ENCODE peak calls at places on chromosomes 13 and 19, in ten cellular contexts. One of them, this sample, is unnamed.
A peak's percentile ranks its signal among the peaks of the same experiment; 100 is the strongest.

GRCh38 chr19:56132316-56132822 is 8.7 kb upstream of the ZNF444 start:
- DNase-seq in MM.1S: no peak
- DNase-seq in AG09319: peak; percentile 36
- DNase-seq in PC-3: no peak
- DNase-seq in fibroblast of pulmonary artery: peak; percentile 56
- DNase-seq in NB4: no peak
- DNase-seq in nephron progenitor cell: no peak
- DNase-seq in tibial nerve: no peak
- DNase-seq in mammary epithelial cell: no peak
- DNase-seq in bronchial epithelial cell: no peak
- DNase-seq in this sample: no peak

GRCh38 chr13:34249546-34249945 is 431.6 kb downstream of the RFC3 start:
- DNase-seq in MM.1S: no peak
- DNase-seq in AG09319: no peak
- DNase-seq in PC-3: no peak
- DNase-seq in fibroblast of pulmonary artery: no peak
- DNase-seq in NB4: no peak
- DNase-seq in nephron progenitor cell: no peak
- DNase-seq in tibial nerve: no peak
- DNase-seq in mammary epithelial cell: no peak
- DNase-seq in bronchial epithelial cell: no peak
- DNase-seq in this sample: no peak

GRCh38 chr19:7554990-7555864 is 19.7 kb downstream of the PNPLA6 start:
- DNase-seq in MM.1S: no peak
- DNase-seq in AG09319: no peak
- DNase-seq in PC-3: no peak
- DNase-seq in fibroblast of pulmonary artery: no peak
- DNase-seq in NB4: no peak
- DNase-seq in nephron progenitor cell: peak; percentile 56
- DNase-seq in tibial nerve: no peak
- DNase-seq in mammary epithelial cell: no peak
- DNase-seq in bronchial epithelial cell: no peak
- DNase-seq in this sample: no peak

GRCh38 chr19:2095338-2095938 is 688 bp downstream of the MOB3A start:
- DNase-seq in MM.1S: peak; percentile 33
- DNase-seq in AG09319: no peak
- DNase-seq in PC-3: no peak
- DNase-seq in fibroblast of pulmonary artery: no peak
- DNase-seq in NB4: no peak
- DNase-seq in nephron progenitor cell: no peak
- DNase-seq in tibial nerve: no peak
- DNase-seq in mammary epithelial cell: no peak
- DNase-seq in bronchial epithelial cell: no peak
- DNase-seq in this sample: no peak

GRCh38 chr13:29483211-29483610 is 112.3 kb downstream of the SLC7A1 start:
- DNase-seq in MM.1S: no peak
- DNase-seq in AG09319: no peak
- DNase-seq in PC-3: no peak
- DNase-seq in fibroblast of pulmonary artery: no peak
- DNase-seq in NB4: no peak
- DNase-seq in nephron progenitor cell: no peak
- DNase-seq in tibial nerve: no peak
- DNase-seq in mammary epithelial cell: no peak
- DNase-seq in bronchial epithelial cell: no peak
- DNase-seq in this sample: no peak

GRCh38 chr13:27183561-27184147 is 12.0 kb upstream of the USP12 start:
- DNase-seq in MM.1S: no peak
- DNase-seq in AG09319: no peak
- DNase-seq in PC-3: peak; percentile 49
- DNase-seq in fibroblast of pulmonary artery: peak; percentile 65
- DNase-seq in NB4: no peak
- DNase-seq in nephron progenitor cell: no peak
- DNase-seq in tibial nerve: no peak
- DNase-seq in mammary epithelial cell: no peak
- DNase-seq in bronchial epithelial cell: peak; percentile 77
- DNase-seq in this sample: no peak

GRCh38 chr13:106536244-106537034 is 977 bp upstream of the EFNB2 start:
- DNase-seq in MM.1S: peak; percentile 88
- DNase-seq in AG09319: peak; percentile 35
- DNase-seq in PC-3: peak; percentile 85
- DNase-seq in fibroblast of pulmonary artery: peak; percentile 91
- DNase-seq in NB4: peak; percentile 87
- DNase-seq in nephron progenitor cell: peak; percentile 99
- DNase-seq in tibial nerve: peak; percentile 89
- DNase-seq in mammary epithelial cell: peak; percentile 73
- DNase-seq in bronchial epithelial cell: peak; percentile 67
- DNase-seq in this sample: peak; percentile 97

GRCh38 chr13:27354379-27354778 is 70.0 kb upstream of the GTF3A start:
- DNase-seq in MM.1S: no peak
- DNase-seq in AG09319: peak; percentile 44
- DNase-seq in PC-3: no peak
- DNase-seq in fibroblast of pulmonary artery: peak; percentile 51
- DNase-seq in NB4: no peak
- DNase-seq in nephron progenitor cell: no peak
- DNase-seq in tibial nerve: no peak
- DNase-seq in mammary epithelial cell: no peak
- DNase-seq in bronchial epithelial cell: no peak
- DNase-seq in this sample: no peak

GRCh38 chr13:35474551-35474950 is 1.9 kb downstream of the MAB21L1 start:
- DNase-seq in MM.1S: no peak
- DNase-seq in AG09319: no peak
- DNase-seq in PC-3: no peak
- DNase-seq in fibroblast of pulmonary artery: no peak
- DNase-seq in NB4: no peak
- DNase-seq in nephron progenitor cell: peak; percentile 2
- DNase-seq in tibial nerve: peak; percentile 16
- DNase-seq in mammary epithelial cell: no peak
- DNase-seq in bronchial epithelial cell: no peak
- DNase-seq in this sample: no peak

GRCh38 chr13:23330356-23330755 is 103.1 kb downstream of the SACS start:
- DNase-seq in MM.1S: no peak
- DNase-seq in AG09319: no peak
- DNase-seq in PC-3: no peak
- DNase-seq in fibroblast of pulmonary artery: no peak
- DNase-seq in NB4: no peak
- DNase-seq in nephron progenitor cell: no peak
- DNase-seq in tibial nerve: no peak
- DNase-seq in mammary epithelial cell: peak; percentile 14
- DNase-seq in bronchial epithelial cell: no peak
- DNase-seq in this sample: no peak

GRCh38 chr13:110524484-110525254 is 36.9 kb downstream of the RAB20 start:
- DNase-seq in MM.1S: peak; percentile 74
- DNase-seq in AG09319: no peak
- DNase-seq in PC-3: peak; percentile 72
- DNase-seq in fibroblast of pulmonary artery: no peak
- DNase-seq in NB4: peak; percentile 87
- DNase-seq in nephron progenitor cell: no peak
- DNase-seq in tibial nerve: no peak
- DNase-seq in mammary epithelial cell: peak; percentile 29
- DNase-seq in bronchial epithelial cell: no peak
- DNase-seq in this sample: no peak

GRCh38 chr19:53927745-53928144 is 18.7 kb downstream of the CACNG7 start:
- DNase-seq in MM.1S: peak; percentile 38
- DNase-seq in AG09319: peak; percentile 8
- DNase-seq in PC-3: peak; percentile 78
- DNase-seq in fibroblast of pulmonary artery: peak; percentile 81
- DNase-seq in NB4: peak; percentile 64
- DNase-seq in nephron progenitor cell: peak; percentile 89
- DNase-seq in tibial nerve: no peak
- DNase-seq in mammary epithelial cell: peak; percentile 29
- DNase-seq in bronchial epithelial cell: peak; percentile 29
- DNase-seq in this sample: no peak

GRCh38 chr19:3881272-3882040 is 971 bp downstream of the ATCAY start:
- DNase-seq in MM.1S: no peak
- DNase-seq in AG09319: no peak
- DNase-seq in PC-3: no peak
- DNase-seq in fibroblast of pulmonary artery: no peak
- DNase-seq in NB4: peak; percentile 59
- DNase-seq in nephron progenitor cell: no peak
- DNase-seq in tibial nerve: no peak
- DNase-seq in mammary epithelial cell: no peak
- DNase-seq in bronchial epithelial cell: no peak
- DNase-seq in this sample: no peak

GRCh38 chr19:15280915-15281683 is 48.9 kb upstream of the EPHX3 start:
- DNase-seq in MM.1S: no peak
- DNase-seq in AG09319: no peak
- DNase-seq in PC-3: peak; percentile 23
- DNase-seq in fibroblast of pulmonary artery: peak; percentile 89
- DNase-seq in NB4: no peak
- DNase-seq in nephron progenitor cell: no peak
- DNase-seq in tibial nerve: peak; percentile 75
- DNase-seq in mammary epithelial cell: peak; percentile 72
- DNase-seq in bronchial epithelial cell: peak; percentile 67
- DNase-seq in this sample: no peak

GRCh38 chr19:40542197-40542859 is 34.3 kb upstream of the SHKBP1 start:
- DNase-seq in MM.1S: no peak
- DNase-seq in AG09319: no peak
- DNase-seq in PC-3: no peak
- DNase-seq in fibroblast of pulmonary artery: peak; percentile 94
- DNase-seq in NB4: no peak
- DNase-seq in nephron progenitor cell: no peak
- DNase-seq in tibial nerve: no peak
- DNase-seq in mammary epithelial cell: no peak
- DNase-seq in bronchial epithelial cell: no peak
- DNase-seq in this sample: no peak

GRCh38 chr19:13132471-13133166 is 14.6 kb downstream of the NACC1 start:
- DNase-seq in MM.1S: no peak
- DNase-seq in AG09319: no peak
- DNase-seq in PC-3: peak; percentile 28
- DNase-seq in fibroblast of pulmonary artery: peak; percentile 33
- DNase-seq in NB4: peak; percentile 76
- DNase-seq in nephron progenitor cell: no peak
- DNase-seq in tibial nerve: no peak
- DNase-seq in mammary epithelial cell: peak; percentile 79
- DNase-seq in bronchial epithelial cell: no peak
- DNase-seq in this sample: no peak

GRCh38 chr19:33132425-33132824 is 511 bp downstream of the WDR88 start:
- DNase-seq in MM.1S: no peak
- DNase-seq in AG09319: no peak
- DNase-seq in PC-3: no peak
- DNase-seq in fibroblast of pulmonary artery: no peak
- DNase-seq in NB4: no peak
- DNase-seq in nephron progenitor cell: no peak
- DNase-seq in tibial nerve: no peak
- DNase-seq in mammary epithelial cell: no peak
- DNase-seq in bronchial epithelial cell: no peak
- DNase-seq in this sample: no peak
- TF ChIP-seq CTCF in MM.1S: peak; percentile 11
- TF ChIP-seq CTCF in AG09319: no peak
- TF ChIP-seq CTCF in PC-3: peak; percentile 44
- TF ChIP-seq CTCF in fibroblast of pulmonary artery: peak; percentile 31
- TF ChIP-seq CTCF in NB4: peak; percentile 27
- TF ChIP-seq CTCF in nephron progenitor cell: no peak
- TF ChIP-seq CTCF in tibial nerve: no peak
- TF ChIP-seq CTCF in mammary epithelial cell: no peak
- TF ChIP-seq CTCF in bronchial epithelial cell: peak; percentile 38
- TF ChIP-seq CTCF in this sample: peak; percentile 61

DNA sequence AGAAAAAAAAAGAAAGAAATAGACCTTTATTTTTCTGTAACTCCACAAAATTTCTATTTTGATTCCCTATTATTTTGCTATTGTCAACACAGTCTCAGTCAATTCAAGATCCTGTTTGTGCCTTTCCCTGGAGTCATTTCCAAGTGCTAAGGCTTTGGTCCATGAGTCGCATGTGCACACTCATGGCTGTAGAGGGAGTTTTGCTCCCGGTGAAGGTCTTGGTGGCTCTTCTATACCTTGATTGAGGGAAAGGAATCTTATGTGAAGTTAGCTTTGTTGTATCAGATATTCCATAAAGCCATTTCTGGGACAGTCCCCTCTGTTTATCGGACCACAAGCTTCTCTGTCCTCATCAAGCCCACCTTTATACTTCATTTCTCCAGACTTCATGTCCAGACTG is 58.7 kb upstream of the ALOX5AP start:
- DNase-seq in MM.1S: no peak
- DNase-seq in AG09319: no peak
- DNase-seq in PC-3: peak; percentile 54
- DNase-seq in fibroblast of pulmonary artery: peak; percentile 58
- DNase-seq in NB4: peak; percentile 53
- DNase-seq in nephron progenitor cell: no peak
- DNase-seq in tibial nerve: no peak
- DNase-seq in mammary epithelial cell: peak; percentile 43
- DNase-seq in bronchial epithelial cell: peak; percentile 51
- DNase-seq in this sample: no peak
- TF ChIP-seq CTCF in MM.1S: no peak
- TF ChIP-seq CTCF in AG09319: peak; percentile 23
- TF ChIP-seq CTCF in PC-3: peak; percentile 47
- TF ChIP-seq CTCF in fibroblast of pulmonary artery: peak; percentile 57
- TF ChIP-seq CTCF in NB4: peak; percentile 39
- TF ChIP-seq CTCF in nephron progenitor cell: peak; percentile 33
- TF ChIP-seq CTCF in tibial nerve: no peak
- TF ChIP-seq CTCF in mammary epithelial cell: peak; percentile 27
- TF ChIP-seq CTCF in bronchial epithelial cell: peak; percentile 45
- TF ChIP-seq CTCF in this sample: peak; percentile 73

DNA sequence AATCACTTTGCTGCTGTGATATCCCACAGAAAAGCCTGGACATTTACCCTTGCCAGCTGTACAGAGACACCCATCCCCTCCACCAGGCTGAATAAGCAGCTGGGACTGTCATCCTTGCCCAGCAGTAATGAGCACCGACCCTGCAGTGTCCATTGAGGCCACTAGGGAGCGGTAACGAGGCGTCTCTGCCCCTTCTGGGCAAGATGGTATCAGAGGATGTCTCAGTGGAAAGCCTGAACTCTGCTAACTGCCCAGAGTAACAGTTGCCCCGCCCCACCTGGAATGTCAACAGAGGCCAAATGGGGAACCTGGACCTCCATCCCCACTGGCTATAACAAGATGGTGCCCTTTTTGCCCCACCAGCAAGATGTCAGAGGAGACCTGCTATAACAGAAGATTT is 22.8 kb upstream of the CEACAM20 start:
- DNase-seq in MM.1S: peak; percentile 27
- DNase-seq in AG09319: no peak
- DNase-seq in PC-3: peak; percentile 60
- DNase-seq in fibroblast of pulmonary artery: peak; percentile 29
- DNase-seq in NB4: peak; percentile 54
- DNase-seq in nephron progenitor cell: peak; percentile 64
- DNase-seq in tibial nerve: no peak
- DNase-seq in mammary epithelial cell: peak; percentile 45
- DNase-seq in bronchial epithelial cell: peak; percentile 51
- DNase-seq in this sample: no peak
- TF ChIP-seq CTCF in MM.1S: peak; percentile 48
- TF ChIP-seq CTCF in AG09319: peak; percentile 37
- TF ChIP-seq CTCF in PC-3: peak; percentile 66
- TF ChIP-seq CTCF in fibroblast of pulmonary artery: peak; percentile 56
- TF ChIP-seq CTCF in NB4: peak; percentile 71
- TF ChIP-seq CTCF in nephron progenitor cell: peak; percentile 51
- TF ChIP-seq CTCF in tibial nerve: no peak
- TF ChIP-seq CTCF in mammary epithelial cell: peak; percentile 89
- TF ChIP-seq CTCF in bronchial epithelial cell: peak; percentile 73
- TF ChIP-seq CTCF in this sample: peak; percentile 62

DNA sequence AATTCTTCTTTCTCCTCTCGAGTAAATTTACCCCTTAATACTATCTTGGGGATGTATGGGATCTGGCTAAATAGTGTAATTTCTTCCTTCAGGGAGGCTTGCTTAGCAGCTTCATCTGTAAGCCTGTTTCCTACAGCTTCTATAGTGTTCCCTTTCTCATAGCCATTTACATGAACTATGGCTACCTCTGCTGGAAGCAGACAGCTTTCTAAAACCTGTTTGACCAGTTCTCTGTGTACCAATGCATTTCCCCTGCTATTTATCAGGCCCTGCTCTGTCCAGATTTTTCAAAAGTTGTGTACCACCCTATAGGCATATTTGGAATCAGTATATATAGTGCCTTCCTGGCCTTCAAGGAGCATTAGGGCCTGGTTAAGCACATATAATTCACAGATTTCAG is 113.6 kb upstream of the PCDH9 start:
- DNase-seq in MM.1S: no peak
- DNase-seq in AG09319: no peak
- DNase-seq in PC-3: peak; percentile 57
- DNase-seq in fibroblast of pulmonary artery: no peak
- DNase-seq in NB4: no peak
- DNase-seq in nephron progenitor cell: no peak
- DNase-seq in tibial nerve: no peak
- DNase-seq in mammary epithelial cell: peak; percentile 6
- DNase-seq in bronchial epithelial cell: peak; percentile 35
- DNase-seq in this sample: no peak
- TF ChIP-seq CTCF in MM.1S: no peak
- TF ChIP-seq CTCF in AG09319: no peak
- TF ChIP-seq CTCF in PC-3: no peak
- TF ChIP-seq CTCF in fibroblast of pulmonary artery: no peak
- TF ChIP-seq CTCF in NB4: no peak
- TF ChIP-seq CTCF in nephron progenitor cell: no peak
- TF ChIP-seq CTCF in tibial nerve: no peak
- TF ChIP-seq CTCF in mammary epithelial cell: no peak
- TF ChIP-seq CTCF in bronchial epithelial cell: no peak
- TF ChIP-seq CTCF in this sample: no peak

This sample was measured in chondrocyte.